ENCODE peak calls at places on chromosomes 12 and 14, in seven cellular contexts. L, H, X, R, V, U and D are unnamed samples.

GRCh38 chr12:19572920-19573558 is 133.7 kb downstream of the AEBP2 start:
- DNase-seq in L (peak), H (no peak), X (no peak), R (no peak), V (peak), U (no peak), D (peak)

GRCh38 chr12:47896633-47897032 is 8.2 kb downstream of the VDR start:
- DNase-seq in L (peak), H (no peak), X (no peak), R (no peak), V (no peak), U (no peak), D (peak)

GRCh38 chr12:124828264-124829007 is 35.2 kb downstream of the SCARB1 start:
- DNase-seq in L (peak), H (no peak), X (no peak), R (peak), V (peak), U (no peak), D (no peak)

GRCh38 chr12:63668028-63668799 is at the start of gene DPY19L2:
- DNase-seq in L (peak), H (no peak), X (peak), R (peak), V (peak), U (no peak), D (no peak)

GRCh38 chr12:93058280-93058679 is 129.2 kb upstream of the EEA1 start:
- DNase-seq in L (no peak), H (no peak), X (no peak), R (no peak), V (no peak), U (no peak), D (no peak)

GRCh38 chr12:71476513-71476912 is 36.9 kb downstream of the LGR5 start:
- DNase-seq in L (no peak), H (no peak), X (no peak), R (no peak), V (peak), U (no peak), D (no peak)

GRCh38 chr12:66423290-66423689 is 121.0 kb downstream of the HELB start:
- DNase-seq in L (no peak), H (no peak), X (no peak), R (no peak), V (no peak), U (no peak), D (no peak)

GRCh38 chr12:8549381-8549780 is 8.7 kb upstream of the CLEC4E start:
- DNase-seq in L (no peak), H (no peak), X (no peak), R (no peak), V (no peak), U (no peak), D (no peak)

GRCh38 chr12:38124247-38125012 is 192.1 kb upstream of the ALG10B start:
- DNase-seq in L (peak), H (no peak), X (no peak), R (no peak), V (no peak), U (no peak), D (no peak)

GRCh38 chr14:100524933-100525243 is 62.3 kb downstream of the BEGAIN start:
- DNase-seq in L (peak), H (no peak), X (peak), R (no peak), V (no peak), U (no peak), D (peak)

GRCh38 chr14:105847400-105847799 is 321.0 kb downstream of the TMEM121 start:
- DNase-seq in L (no peak), H (no peak), X (no peak), R (no peak), V (no peak), U (no peak), D (no peak)

GRCh38 chr12:50101663-50102062 is 2.1 kb upstream of the GPD1 start:
- DNase-seq in L (peak), H (no peak), X (no peak), R (no peak), V (no peak), U (no peak), D (no peak)

GRCh38 chr14:25526290-25526689 is 476.3 kb upstream of the STXBP6 start:
- DNase-seq in L (no peak), H (no peak), X (no peak), R (no peak), V (no peak), U (no peak), D (no peak)

GRCh38 chr12:991350-992278 is 591 bp downstream of the ERC1 start:
- DNase-seq in L (no peak), H (no peak), X (no peak), R (no peak), V (no peak), U (no peak), D (peak)

GRCh38 chr14:23513005-23513412 is 38.6 kb downstream of the ZFHX2 start:
- DNase-seq in L (no peak), H (no peak), X (no peak), R (no peak), V (no peak), U (no peak), D (no peak)

GRCh38 chr12:109730306-109731145 is 16.9 kb downstream of the FAM222A start:
- DNase-seq in L (no peak), H (no peak), X (no peak), R (peak), V (no peak), U (no peak), D (no peak)

GRCh38 chr12:12562016-12562483 is 613 bp downstream of the DUSP16 start:
- DNase-seq in L (peak), H (peak), X (peak), R (peak), V (peak), U (peak), D (no peak)

GRCh38 chr14:32408018-32408417 is 78.9 kb downstream of the AKAP6 start:
- DNase-seq in L (no peak), H (no peak), X (peak), R (no peak), V (no peak), U (no peak), D (no peak)

GRCh38 chr12:124867389-124867930 is 3.8 kb upstream of the SCARB1 start:
- DNase-seq in L (peak), H (no peak), X (no peak), R (no peak), V (no peak), U (no peak), D (no peak)

GRCh38 chr14:97878206-97878605 is 1081.0 kb downstream of the VRK1 start:
- DNase-seq in L (no peak), H (no peak), X (no peak), R (no peak), V (no peak), U (no peak), D (no peak)

GRCh38 chr14:35818346-35819115 is 7.6 kb upstream of the BRMS1L start:
- DNase-seq in L (peak), H (no peak), X (no peak), R (no peak), V (no peak), U (no peak), D (peak)

GRCh38 chr14:59262717-59263469 is 74.4 kb downstream of the DAAM1 start:
- DNase-seq in L (peak), H (no peak), X (no peak), R (peak), V (no peak), U (no peak), D (peak)

GRCh38 chr12:87467893-87468292 is 561.3 kb downstream of the C12orf50 start:
- DNase-seq in L (no peak), H (no peak), X (no peak), R (no peak), V (no peak), U (no peak), D (no peak)

GRCh38 chr12:28936221-28936620 is 212.9 kb upstream of the FAR2 start:
- DNase-seq in L (no peak), H (no peak), X (no peak), R (no peak), V (no peak), U (no peak), D (no peak)

GRCh38 chr14:41916313-41916712 is 309.6 kb downstream of the LRFN5 start:
- DNase-seq in L (no peak), H (no peak), X (no peak), R (no peak), V (no peak), U (no peak), D (no peak)

GRCh38 chr14:80313806-80314205 is 102.5 kb upstream of the DIO2 start:
- DNase-seq in L (no peak), H (no peak), X (no peak), R (no peak), V (no peak), U (no peak), D (no peak)

GRCh38 chr14:69694730-69695663 is 71.9 kb upstream of the SRSF5 start:
- DNase-seq in L (no peak), H (no peak), X (no peak), R (no peak), V (no peak), U (no peak), D (peak)

GRCh38 chr14:24861083-24861630 is 188.8 kb downstream of the STXBP6 start:
- DNase-seq in L (peak), H (no peak), X (no peak), R (no peak), V (peak), U (no peak), D (no peak)

GRCh38 chr12:84596276-84596675 is 316.3 kb downstream of the SLC6A15 start:
- DNase-seq in L (no peak), H (no peak), X (no peak), R (no peak), V (no peak), U (no peak), D (peak)

GRCh38 chr14:28755930-28756895 is 10.4 kb upstream of the FOXG1 start:
- DNase-seq in L (no peak), H (no peak), X (no peak), R (no peak), V (no peak), U (no peak), D (no peak)

GRCh38 chr14:22545842-22546721 is 42.9 kb downstream of the DAD1 start:
- DNase-seq in L (no peak), H (no peak), X (no peak), R (no peak), V (peak), U (no peak), D (peak)

GRCh38 chr12:102946042-102946441 is 11.4 kb upstream of the ASCL1 start:
- DNase-seq in L (no peak), H (no peak), X (no peak), R (no peak), V (no peak), U (no peak), D (no peak)

GRCh38 chr12:57811028-57811755 is 7.3 kb downstream of the AVIL start:
- DNase-seq in L (no peak), H (no peak), X (no peak), R (no peak), V (no peak), U (no peak), D (no peak)

GRCh38 chr14:76375484-76375883 is 453 bp upstream of the ESRRB start:
- DNase-seq in L (no peak), H (no peak), X (no peak), R (no peak), V (no peak), U (no peak), D (no peak)

GRCh38 chr14:85263916-85264315 is 266.0 kb upstream of the FLRT2 start:
- DNase-seq in L (no peak), H (no peak), X (no peak), R (no peak), V (no peak), U (no peak), D (peak)

GRCh38 chr14:70149766-70150165 is 39.0 kb downstream of the SLC8A3 start:
- DNase-seq in L (no peak), H (no peak), X (no peak), R (no peak), V (no peak), U (no peak), D (no peak)

GRCh38 chr12:113298472-113298817 is 36.5 kb downstream of the SLC8B1 start:
- DNase-seq in L (no peak), H (no peak), X (no peak), R (no peak), V (no peak), U (no peak), D (no peak)

GRCh38 chr12:26334621-26335124 is 139.3 kb downstream of the SSPN start:
- DNase-seq in L (no peak), H (no peak), X (no peak), R (no peak), V (no peak), U (no peak), D (no peak)